ENCODE peak calls at places on chromosomes 13 and 19, in six cellular contexts. E, H, U, Z, N and B are unnamed samples.

GRCh38 chr19:51698296-51698695 is 5.2 kb downstream of the SPACA6 start:
- DNase-seq in E (no peak), H (no peak), U (peak; percentile 58), Z (peak; percentile 29), N (no peak), B (peak; percentile 30)

GRCh38 chr19:18284710-18285430 is 3.4 kb upstream of the JUND start:
- DNase-seq in E (peak; percentile 55), H (no peak), U (no peak), Z (no peak), N (no peak), B (no peak)

GRCh38 chr13:24254151-24254810 is 55.1 kb upstream of the C1QTNF9 start:
- DNase-seq in E (peak; percentile 68), H (peak; percentile 78), U (no peak), Z (no peak), N (no peak), B (no peak)

GRCh38 chr19:27746691-27747380 is 1466.1 kb downstream of the UQCRFS1 start:
- DNase-seq in E (peak; percentile 0), H (no peak), U (peak; percentile 1), Z (peak; percentile 9), N (peak; percentile 7), B (peak; percentile 3)

GRCh38 chr19:17379221-17379631 is 2.1 kb upstream of the PLVAP start:
- DNase-seq in E (no peak), H (no peak), U (no peak), Z (no peak), N (no peak), B (no peak)

GRCh38 chr13:112145221-112146072 is 78.5 kb downstream of the SOX1 start:
- DNase-seq in E (no peak), H (no peak), U (no peak), Z (no peak), N (no peak), B (no peak)

GRCh38 chr19:7595466-7596133 is at the start of gene CAMSAP3:
- DNase-seq in E (peak; percentile 54), H (peak; percentile 77), U (no peak), Z (no peak), N (peak; percentile 74), B (peak; percentile 13)

GRCh38 chr19:8654591-8655339 is 24.3 kb downstream of the NFILZ start:
- DNase-seq in E (peak; percentile 59), H (peak; percentile 75), U (peak; percentile 27), Z (no peak), N (peak; percentile 42), B (peak; percentile 45)

GRCh38 chr13:102294407-102295018 is 107.3 kb downstream of the FGF14 start:
- DNase-seq in E (no peak), H (no peak), U (no peak), Z (no peak), N (no peak), B (no peak)

GRCh38 chr19:16676101-16676798 is 15.3 kb downstream of the TMEM38A start:
- DNase-seq in E (no peak), H (no peak), U (no peak), Z (no peak), N (no peak), B (no peak)

GRCh38 chr19:8721334-8721733 is at the start of gene OR2Z1:
- DNase-seq in E (no peak), H (no peak), U (no peak), Z (no peak), N (no peak), B (no peak)

GRCh38 chr19:14110650-14111049 is 6.9 kb downstream of the PRKACA start:
- DNase-seq in E (no peak), H (no peak), U (no peak), Z (no peak), N (no peak), B (no peak)

GRCh38 chr19:54312436-54313362 is at the start of gene LILRA5:
- DNase-seq in E (no peak), H (peak; percentile 78), U (no peak), Z (no peak), N (no peak), B (no peak)

GRCh38 chr13:41040584-41041334 is 20.6 kb upstream of the WBP4 start:
- DNase-seq in E (no peak), H (no peak), U (peak; percentile 16), Z (no peak), N (no peak), B (no peak)

GRCh38 chr19:3357731-3358391 is 8.5 kb upstream of the NFIC start:
- DNase-seq in E (no peak), H (no peak), U (no peak), Z (no peak), N (no peak), B (no peak)

GRCh38 chr13:102035969-102036368 is 365.9 kb downstream of the FGF14 start:
- DNase-seq in E (no peak), H (no peak), U (no peak), Z (no peak), N (no peak), B (no peak)

GRCh38 chr19:46107371-46107770 is 17.1 kb downstream of the IGFL3 start:
- DNase-seq in E (no peak), H (no peak), U (peak; percentile 28), Z (no peak), N (no peak), B (peak; percentile 59)

GRCh38 chr19:10408511-10409291 is 5.4 kb upstream of the CDC37 start:
- DNase-seq in E (peak; percentile 62), H (peak; percentile 84), U (no peak), Z (no peak), N (no peak), B (no peak)

DNA sequence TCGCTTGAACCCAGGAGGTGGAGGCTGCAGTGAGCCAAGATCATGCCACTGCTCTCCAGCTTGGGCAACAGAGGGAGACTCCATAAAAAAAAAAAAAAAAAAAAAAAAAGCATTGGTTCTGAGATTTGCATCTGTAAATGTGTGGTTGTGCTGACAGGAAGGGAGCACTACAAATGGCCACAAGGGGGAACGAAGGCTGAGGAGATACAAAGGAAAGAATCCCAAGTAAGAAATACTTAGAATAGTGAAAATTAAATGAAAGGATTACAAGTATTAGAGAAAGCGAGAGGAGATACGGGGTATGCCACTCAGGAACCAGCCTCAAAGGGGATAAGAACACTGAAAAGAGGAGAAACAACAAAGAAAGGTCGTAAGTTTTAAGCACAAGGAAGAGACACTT is 284.9 kb downstream of the KLF12 start:
- DNase-seq in E (peak; percentile 60), H (no peak), U (peak; percentile 52), Z (peak; percentile 47), N (no peak), B (peak; percentile 48)
- TF ChIP-seq CTCF in E (peak; percentile 21), H (peak; percentile 13), U (peak; percentile 44), Z (peak; percentile 71), N (no peak), B (peak; percentile 62)

DNA sequence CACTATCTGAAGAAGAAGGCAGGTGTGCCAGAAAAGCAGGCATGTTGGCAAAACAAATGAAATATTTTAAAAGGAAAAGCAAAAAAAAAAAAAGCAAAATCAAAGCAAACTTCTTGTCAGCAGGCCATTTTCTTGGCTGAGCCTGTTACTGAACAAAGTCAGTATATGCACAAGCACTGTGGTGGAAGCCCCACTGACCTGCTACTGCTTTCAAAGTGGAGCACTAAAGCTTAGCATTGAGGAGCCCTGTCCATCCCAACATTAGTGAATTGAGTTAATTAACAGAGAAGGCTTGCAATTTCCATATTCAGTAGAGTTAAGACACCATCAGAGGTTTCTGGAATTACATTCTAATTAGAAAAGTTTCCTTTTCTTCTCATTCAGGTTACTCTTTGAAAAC is 574.1 kb downstream of the PCDH9 start:
- DNase-seq in E (no peak), H (no peak), U (no peak), Z (no peak), N (no peak), B (no peak)
- H3K4me3 ChIP-seq in E (no peak overlapping the region), H (no peak overlapping the region), U (no peak overlapping the region), Z (no peak overlapping the region), N (no peak overlapping the region), B (no peak overlapping the region)

DNA sequence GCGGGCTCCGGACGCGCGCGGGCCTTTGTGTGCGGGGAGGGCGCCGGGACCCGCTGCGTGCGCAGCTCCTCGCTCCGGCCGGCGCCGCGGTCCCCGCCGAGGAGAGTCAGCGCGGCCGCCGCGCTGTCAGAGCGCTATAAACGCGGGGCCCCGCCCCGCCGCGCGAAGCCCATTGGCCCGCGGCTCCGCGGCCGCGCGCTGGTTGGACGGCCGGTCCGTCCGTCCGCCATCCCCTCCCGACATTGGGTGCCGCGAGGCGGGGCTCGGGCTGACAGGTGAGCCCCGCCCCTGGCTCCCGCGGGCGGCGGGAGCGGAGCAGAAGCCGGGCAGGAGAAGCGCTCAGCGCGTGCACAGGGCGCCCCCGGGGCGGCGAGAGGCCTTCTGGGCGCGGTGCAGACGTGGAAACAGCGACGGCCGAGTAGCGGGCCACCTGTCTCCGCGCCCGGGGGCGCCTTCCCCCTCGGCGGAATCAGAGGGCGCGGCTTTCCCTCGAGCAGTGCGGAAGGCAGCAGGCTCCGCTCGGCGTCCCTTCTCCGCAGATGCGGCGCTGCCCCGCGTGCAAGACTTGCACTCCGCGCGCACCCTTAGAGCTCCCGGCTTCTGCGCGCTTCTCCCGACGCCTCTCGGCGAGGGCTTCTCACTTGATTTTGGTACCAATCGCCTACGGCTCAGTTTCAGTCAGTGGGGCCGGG is at the start of gene EFNB2:
- DNase-seq in E (peak; percentile 95), H (peak; percentile 92), U (peak; percentile 88), Z (peak; percentile 75), N (peak; percentile 93), B (peak; percentile 81)
- TF ChIP-seq CTCF in E (peak; percentile 32), H (no peak), U (peak; percentile 2), Z (peak; percentile 3), N (no peak), B (no peak)

DNA sequence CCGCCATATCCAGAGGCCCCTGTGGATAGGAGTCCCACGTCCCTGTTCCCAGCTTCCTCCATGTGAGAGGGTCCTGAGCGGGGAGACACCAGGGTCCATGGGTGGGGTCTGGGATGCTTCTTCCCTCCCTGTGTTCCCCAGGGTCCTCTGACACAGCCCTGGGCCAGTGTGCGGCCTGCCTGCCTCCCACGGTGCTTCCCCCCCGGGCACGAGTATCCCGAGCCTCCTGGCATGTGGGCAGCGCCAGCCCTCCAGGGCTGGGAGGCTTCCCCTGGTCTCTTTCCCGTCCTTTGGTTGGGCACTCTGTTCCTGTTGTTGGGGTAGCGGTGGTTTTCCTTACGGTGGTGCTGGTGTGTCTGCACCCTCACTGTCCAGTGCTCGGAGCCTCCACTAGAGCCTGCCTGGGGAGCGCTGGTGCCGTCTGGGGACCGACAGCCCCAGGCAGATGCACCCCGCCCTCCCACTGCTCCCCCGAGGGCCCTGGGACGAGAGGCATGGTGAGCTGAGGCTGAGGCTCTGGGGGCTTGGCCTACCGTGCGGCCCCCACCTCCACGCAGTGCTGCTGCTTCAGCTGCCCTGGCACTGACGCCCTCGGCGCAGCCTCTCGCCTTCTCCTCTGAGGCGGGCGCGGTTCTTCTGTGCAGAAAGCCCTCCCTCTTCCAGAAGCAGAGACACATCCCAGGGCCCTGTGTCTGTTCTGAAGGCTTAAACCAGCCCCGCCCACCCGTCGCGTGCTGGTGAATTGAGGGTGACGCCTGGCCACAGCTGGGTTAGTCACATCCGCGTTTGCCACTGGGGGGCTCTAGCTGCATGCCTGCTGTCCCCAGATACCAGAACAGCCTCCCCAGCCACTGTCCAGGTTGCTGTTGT is 27.9 kb downstream of the PLEKHJ1 start:
- DNase-seq in E (peak; percentile 51), H (no peak), U (peak; percentile 57), Z (peak; percentile 78), N (no peak), B (peak; percentile 81)
- H3K4me3 ChIP-seq in E (no peak overlapping the region), H (no peak overlapping the region), U (no peak overlapping the region), Z (no peak overlapping the region), N (no peak overlapping the region), B (no peak overlapping the region)

GRCh38 chr13:36297600-36298338 is at the start of gene CCDC169:
- DNase-seq in E (peak; percentile 40), H (peak; percentile 85), U (peak; percentile 51), Z (peak; percentile 48), N (peak; percentile 49), B (peak; percentile 54)
- TF ChIP-seq CTCF in E (no peak), H (no peak), U (no peak), Z (no peak), N (no peak), B (no peak)

GRCh38 chr13:109211616-109212015 is 574.8 kb downstream of the IRS2 start:
- DNase-seq in E (no peak), H (no peak), U (no peak), Z (peak; percentile 35), N (no peak), B (no peak)
- H3K4me3 ChIP-seq in E (no peak overlapping the region), H (no peak overlapping the region), U (no peak overlapping the region), Z (no peak overlapping the region), N (no peak overlapping the region), B (no peak overlapping the region)